ENCODE peak calls at places on chromosomes 5 and 9, in four cellular contexts. V is CD8-positive, alpha-beta memory T cell; R is iris pigment epithelial cell; D is NCI-H1417 treated with DMSO at 0.1 percent for 48 hours. K is an unnamed sample.

GRCh38 chr9:2389404-2389803 is 232.2 kb upstream of the VLDLR start:
- DNase-seq in V (no peak), R (peak), D (no peak), K (no peak)

GRCh38 chr5:115109840-115110239 is 59.9 kb downstream of the TRIM36 start:
- DNase-seq in V (no peak), R (no peak), D (no peak), K (no peak)

GRCh38 chr9:94057918-94058317 is 26.3 kb upstream of the PTPDC1 start:
- DNase-seq in V (no peak), R (no peak), D (no peak), K (no peak)

GRCh38 chr9:101977614-101978210 is 239.3 kb upstream of the GRIN3A start:
- DNase-seq in V (no peak), R (peak), D (peak), K (no peak)

GRCh38 chr5:53002491-53002890 is 13.3 kb downstream of the ITGA2 start:
- DNase-seq in V (no peak), R (no peak), D (no peak), K (no peak)

GRCh38 chr5:32475338-32476097 is 31.0 kb upstream of the ZFR start:
- DNase-seq in V (no peak), R (no peak), D (no peak), K (no peak)

GRCh38 chr9:105693435-105694275 is 686 bp upstream of the TMEM38B start:
- DNase-seq in V (no peak), R (peak), D (no peak), K (peak)

GRCh38 chr5:115414406-115415142 is 118.1 kb upstream of the CCDC112 start:
- DNase-seq in V (no peak), R (peak), D (no peak), K (no peak)

GRCh38 chr5:139904566-139905400 is 109.2 kb downstream of the PSD2 start:
- DNase-seq in V (no peak), R (peak), D (no peak), K (no peak)

GRCh38 chr9:19049872-19050636 is 827 bp downstream of the RRAGA start:
- DNase-seq in V (no peak), R (peak), D (no peak), K (peak)

GRCh38 chr5:179530069-179530998 is 20.0 kb upstream of the RUFY1 start:
- DNase-seq in V (peak), R (peak), D (no peak), K (peak)

GRCh38 chr5:150053231-150053626 is 33.1 kb downstream of the CSF1R start:
- DNase-seq in V (no peak), R (peak), D (no peak), K (no peak)

GRCh38 chr9:27625751-27626628 is 52.7 kb upstream of the C9orf72 start:
- DNase-seq in V (no peak), R (no peak), D (no peak), K (no peak)

GRCh38 chr5:134111741-134112647 is 2.5 kb upstream of the TCF7 start:
- DNase-seq in V (no peak), R (peak), D (no peak), K (no peak)

GRCh38 chr9:4303002-4303401 is 3.1 kb upstream of the GLIS3 start:
- DNase-seq in V (no peak), R (peak), D (no peak), K (no peak)

GRCh38 chr9:15729507-15729906 is 176.7 kb downstream of the CCDC171 start:
- DNase-seq in V (no peak), R (no peak), D (no peak), K (peak)

GRCh38 chr5:118778951-118779350 is 209.4 kb downstream of the DTWD2 start:
- DNase-seq in V (no peak), R (peak), D (no peak), K (no peak)

GRCh38 chr5:1181451-1182359 is 19.7 kb upstream of the SLC6A19 start:
- DNase-seq in V (no peak), R (no peak), D (no peak), K (no peak)

GRCh38 chr9:69549310-69550202 is 122.6 kb downstream of the APBA1 start:
- DNase-seq in V (peak), R (peak), D (peak), K (peak)

GRCh38 chr9:87530716-87531115 is 33.0 kb downstream of the DAPK1 start:
- DNase-seq in V (no peak), R (no peak), D (no peak), K (no peak)

GRCh38 chr5:142032747-142033631 is 20.2 kb upstream of the GNPDA1 start:
- DNase-seq in V (no peak), R (no peak), D (no peak), K (no peak)

GRCh38 chr9:133589454-133590227 is 19.5 kb downstream of the FAM163B start:
- DNase-seq in V (peak), R (no peak), D (no peak), K (peak)

GRCh38 chr5:94575196-94575595 is 43.2 kb downstream of the KIAA0825 start:
- DNase-seq in V (no peak), R (no peak), D (no peak), K (no peak)

GRCh38 chr5:30808996-30809395 is 384.5 kb upstream of the CDH6 start:
- DNase-seq in V (no peak), R (peak), D (no peak), K (no peak)

GRCh38 chr5:34599471-34600117 is 56.5 kb upstream of the RAI14 start:
- DNase-seq in V (no peak), R (peak), D (no peak), K (no peak)

GRCh38 chr9:117413346-117414219 is 1.3 kb downstream of the ASTN2 start:
- DNase-seq in V (no peak), R (no peak), D (no peak), K (no peak)